ENCODE peak calls at places on chromosomes 13 and 19, in four cellular contexts. B, S, A and J are unnamed samples.

GRCh38 chr13:49669735-49670309 is 21.5 kb downstream of the EBPL start:
- DNase-seq in B (peak; percentile 5), S (no peak), A (peak; percentile 64), J (peak; percentile 69)

GRCh38 chr19:38977445-38978314 is 2.1 kb upstream of the FBXO17 start:
- DNase-seq in B (no peak), S (no peak), A (no peak), J (no peak)

GRCh38 chr13:93709511-93710244 is 483.1 kb downstream of the GPC6 start:
- DNase-seq in B (no peak), S (no peak), A (no peak), J (no peak)

GRCh38 chr19:54164369-54165068 is 5.0 kb upstream of the LENG1 start:
- DNase-seq in B (no peak), S (no peak), A (peak; percentile 88), J (peak; percentile 97)

GRCh38 chr19:38090561-38090960 is 133.5 kb downstream of the DPF1 start:
- DNase-seq in B (no peak), S (no peak), A (no peak), J (no peak)

GRCh38 chr13:35470671-35471465 is 5.6 kb downstream of the MAB21L1 start:
- DNase-seq in B (no peak), S (no peak), A (no peak), J (no peak)

GRCh38 chr19:28303502-28303901 is 909.4 kb downstream of the UQCRFS1 start:
- DNase-seq in B (no peak), S (no peak), A (no peak), J (no peak)

GRCh38 chr13:113836917-113837553 is 26.8 kb downstream of the GAS6 start:
- DNase-seq in B (no peak), S (no peak), A (peak; percentile 66), J (no peak)

GRCh38 chr19:347946-348861 is 3.6 kb upstream of the MIER2 start:
- DNase-seq in B (no peak), S (no peak), A (no peak), J (no peak)

GRCh38 chr19:18093439-18094161 is 4.0 kb upstream of the MAST3 start:
- DNase-seq in B (no peak), S (no peak), A (no peak), J (no peak)

GRCh38 chr13:77800219-77800618 is 102.7 kb downstream of the SLAIN1 start:
- DNase-seq in B (no peak), S (no peak), A (no peak), J (no peak)

GRCh38 chr13:97911311-97912138 is 42.0 kb upstream of the IPO5 start:
- DNase-seq in B (no peak), S (peak; percentile 31), A (no peak), J (no peak)

GRCh38 chr13:19053561-19053960 is 128.1 kb downstream of the TUBA3C start:
- DNase-seq in B (no peak), S (no peak), A (no peak), J (no peak)

GRCh38 chr19:39937094-39937493 is 2.7 kb upstream of the FCGBP start:
- DNase-seq in B (no peak), S (no peak), A (no peak), J (peak; percentile 49)

GRCh38 chr13:98217597-98217996 is 40.5 kb upstream of the RNF113B start:
- DNase-seq in B (no peak), S (no peak), A (peak; percentile 62), J (no peak)

GRCh38 chr19:43527860-43528622 is 1.0 kb upstream of the ETHE1 start:
- DNase-seq in B (no peak), S (no peak), A (no peak), J (peak; percentile 52)

GRCh38 chr19:4981681-4981958 is 12.7 kb downstream of the KDM4B start:
- DNase-seq in B (no peak), S (peak; percentile 70), A (no peak), J (no peak)

GRCh38 chr19:37691881-37692504 is 27.6 kb downstream of the ZNF607 start:
- DNase-seq in B (peak; percentile 72), S (peak; percentile 85), A (peak; percentile 63), J (peak; percentile 84)

GRCh38 chr13:112859817-112860190 is 109.2 kb upstream of the MCF2L start:
- DNase-seq in B (no peak), S (peak; percentile 25), A (no peak), J (no peak)

GRCh38 chr13:42728507-42729180 is 52.7 kb upstream of the FAM216B start:
- DNase-seq in B (no peak), S (no peak), A (no peak), J (no peak)

GRCh38 chr13:108274718-108275117 is 5.2 kb downstream of the TNFSF13B start:
- DNase-seq in B (no peak), S (no peak), A (no peak), J (no peak)

GRCh38 chr13:55199132-55199531 is 1941.6 kb upstream of the PRR20A start:
- DNase-seq in B (no peak), S (no peak), A (no peak), J (no peak)

GRCh38 chr19:45451181-45451849 is 16.5 kb upstream of the FOSB start:
- DNase-seq in B (no peak), S (peak; percentile 14), A (peak; percentile 33), J (no peak)

GRCh38 chr13:37386276-37386675 is 212.3 kb downstream of the POSTN start:
- DNase-seq in B (no peak), S (no peak), A (no peak), J (no peak)